ENCODE peak calls at places on chromosomes 12 and 14, in six cellular contexts. One of them, this sample, is unnamed.

GRCh38 chr14:92613008-92613658 is 99.6 kb downstream of the RIN3 start:
- DNase-seq in LoVo: peak
- DNase-seq in stimulated activated CD8-positive, alpha-beta memory T cell treated with anti-CD3 and anti-CD28 coated beads, Interleukin-2, amount 100 ng/mL, for 48 hours: peak
- DNase-seq in vagina: no peak
- DNase-seq in left cardiac atrium: no peak
- DNase-seq in left colon: peak
- DNase-seq in this sample: peak

GRCh38 chr14:103879118-103879569 is 31.8 kb upstream of the PPP1R13B start:
- DNase-seq in stimulated activated CD8-positive, alpha-beta memory T cell treated with anti-CD3 and anti-CD28 coated beads, Interleukin-2, amount 100 ng/mL, for 48 hours: no peak
- DNase-seq in LoVo: no peak
- DNase-seq in left cardiac atrium: no peak
- DNase-seq in left colon: no peak
- DNase-seq in vagina: no peak
- DNase-seq in this sample: no peak

GRCh38 chr12:22121224-22121623 is 75.2 kb downstream of the CMAS start:
- DNase-seq in stimulated activated CD8-positive, alpha-beta memory T cell treated with anti-CD3 and anti-CD28 coated beads, Interleukin-2, amount 100 ng/mL, for 48 hours: no peak
- DNase-seq in left colon: peak
- DNase-seq in left cardiac atrium: no peak
- DNase-seq in LoVo: no peak
- DNase-seq in vagina: no peak
- DNase-seq in this sample: peak

GRCh38 chr12:12008232-12008850 is 62.4 kb upstream of the BCL2L14 start:
- DNase-seq in left cardiac atrium: no peak
- DNase-seq in stimulated activated CD8-positive, alpha-beta memory T cell treated with anti-CD3 and anti-CD28 coated beads, Interleukin-2, amount 100 ng/mL, for 48 hours: no peak
- DNase-seq in vagina: no peak
- DNase-seq in left colon: no peak
- DNase-seq in LoVo: no peak
- DNase-seq in this sample: no peak

GRCh38 chr12:63410197-63410596 is 258.1 kb downstream of the DPY19L2 start:
- DNase-seq in LoVo: no peak
- DNase-seq in vagina: no peak
- DNase-seq in left cardiac atrium: no peak
- DNase-seq in left colon: no peak
- DNase-seq in stimulated activated CD8-positive, alpha-beta memory T cell treated with anti-CD3 and anti-CD28 coated beads, Interleukin-2, amount 100 ng/mL, for 48 hours: no peak
- DNase-seq in this sample: no peak

GRCh38 chr12:65634061-65634460 is 190.2 kb upstream of the HMGA2 start:
- DNase-seq in vagina: no peak
- DNase-seq in LoVo: no peak
- DNase-seq in stimulated activated CD8-positive, alpha-beta memory T cell treated with anti-CD3 and anti-CD28 coated beads, Interleukin-2, amount 100 ng/mL, for 48 hours: no peak
- DNase-seq in left colon: no peak
- DNase-seq in left cardiac atrium: no peak
- DNase-seq in this sample: no peak

GRCh38 chr12:95548539-95549391 is 2.5 kb downstream of the USP44 start:
- DNase-seq in stimulated activated CD8-positive, alpha-beta memory T cell treated with anti-CD3 and anti-CD28 coated beads, Interleukin-2, amount 100 ng/mL, for 48 hours: peak
- DNase-seq in vagina: no peak
- DNase-seq in left cardiac atrium: peak
- DNase-seq in left colon: peak
- DNase-seq in LoVo: no peak
- DNase-seq in this sample: peak

GRCh38 chr12:46770501-46771183 is 55.2 kb downstream of the SLC38A4 start:
- DNase-seq in LoVo: no peak
- DNase-seq in left cardiac atrium: peak
- DNase-seq in left colon: no peak
- DNase-seq in vagina: no peak
- DNase-seq in stimulated activated CD8-positive, alpha-beta memory T cell treated with anti-CD3 and anti-CD28 coated beads, Interleukin-2, amount 100 ng/mL, for 48 hours: no peak
- DNase-seq in this sample: no peak

GRCh38 chr12:48998497-48999353 is 450 bp downstream of the DDN start:
- DNase-seq in stimulated activated CD8-positive, alpha-beta memory T cell treated with anti-CD3 and anti-CD28 coated beads, Interleukin-2, amount 100 ng/mL, for 48 hours: no peak
- DNase-seq in left colon: peak
- DNase-seq in LoVo: no peak
- DNase-seq in left cardiac atrium: peak
- DNase-seq in vagina: no peak
- DNase-seq in this sample: no peak

GRCh38 chr12:11906284-11906935 is 164.3 kb upstream of the BCL2L14 start:
- DNase-seq in stimulated activated CD8-positive, alpha-beta memory T cell treated with anti-CD3 and anti-CD28 coated beads, Interleukin-2, amount 100 ng/mL, for 48 hours: no peak
- DNase-seq in left cardiac atrium: no peak
- DNase-seq in LoVo: no peak
- DNase-seq in left colon: no peak
- DNase-seq in vagina: no peak
- DNase-seq in this sample: no peak

GRCh38 chr12:88994537-88994936 is 357.8 kb downstream of the DUSP6 start:
- DNase-seq in vagina: no peak
- DNase-seq in left colon: no peak
- DNase-seq in stimulated activated CD8-positive, alpha-beta memory T cell treated with anti-CD3 and anti-CD28 coated beads, Interleukin-2, amount 100 ng/mL, for 48 hours: no peak
- DNase-seq in LoVo: no peak
- DNase-seq in left cardiac atrium: no peak
- DNase-seq in this sample: no peak

GRCh38 chr14:61064210-61064609 is 83.2 kb downstream of the SLC38A6 start:
- DNase-seq in LoVo: no peak
- DNase-seq in vagina: no peak
- DNase-seq in left colon: no peak
- DNase-seq in left cardiac atrium: no peak
- DNase-seq in stimulated activated CD8-positive, alpha-beta memory T cell treated with anti-CD3 and anti-CD28 coated beads, Interleukin-2, amount 100 ng/mL, for 48 hours: no peak
- DNase-seq in this sample: no peak

GRCh38 chr12:67498981-67499380 is 149.6 kb upstream of the DYRK2 start:
- DNase-seq in left cardiac atrium: no peak
- DNase-seq in LoVo: no peak
- DNase-seq in stimulated activated CD8-positive, alpha-beta memory T cell treated with anti-CD3 and anti-CD28 coated beads, Interleukin-2, amount 100 ng/mL, for 48 hours: no peak
- DNase-seq in vagina: no peak
- DNase-seq in left colon: no peak
- DNase-seq in this sample: no peak

GRCh38 chr12:80625901-80626300 is 81.5 kb upstream of the MYF6 start:
- DNase-seq in stimulated activated CD8-positive, alpha-beta memory T cell treated with anti-CD3 and anti-CD28 coated beads, Interleukin-2, amount 100 ng/mL, for 48 hours: no peak
- DNase-seq in LoVo: no peak
- DNase-seq in left colon: no peak
- DNase-seq in vagina: no peak
- DNase-seq in left cardiac atrium: no peak
- DNase-seq in this sample: no peak

This sample was measured in stimulated activated CD4-positive, alpha-beta T cell treated with anti-CD3 and anti-CD28 coated beads, Interleukin-15, amount 100 ng/mL, for 48 hours.